ENCODE peak calls at places on chromosomes 12 and 14, in eight cellular contexts. V is SK-N-SH, H is Panc1, K is HepG2, Y is HCT116, L is K562, E is GM12878, R is GM23338. O is an unnamed sample.

GRCh38 chr14:96016761-96017160 is 22.4 kb upstream of the C14orf132 start:
- DNase-seq in V (no peak), H (no peak), K (no peak), Y (no peak), L (no peak), E (no peak), R (no peak), O (no peak)

GRCh38 chr12:100823988-100824387 is 29.4 kb downstream of the ANO4 start:
- DNase-seq in V (no peak), H (no peak), K (no peak), Y (peak), L (no peak), E (no peak), R (no peak), O (no peak)

GRCh38 chr12:24937553-24938244 is 11.2 kb downstream of the BCAT1 start:
- DNase-seq in V (no peak), H (no peak), K (no peak), Y (no peak), L (no peak), E (no peak), R (no peak), O (no peak)

GRCh38 chr14:50846171-50846880 is 15.4 kb upstream of the NIN start:
- DNase-seq in V (no peak), H (no peak), K (no peak), Y (no peak), L (no peak), E (no peak), R (no peak), O (no peak)

GRCh38 chr14:36747411-36748184 is 85.9 kb downstream of the PAX9 start:
- DNase-seq in V (peak), H (no peak), K (peak), Y (no peak), L (peak), E (no peak), R (peak), O (no peak)

GRCh38 chr12:71178162-71178561 is 20.4 kb upstream of the TSPAN8 start:
- DNase-seq in V (no peak), H (no peak), K (no peak), Y (no peak), L (no peak), E (no peak), R (no peak), O (no peak)

GRCh38 chr14:98345186-98345585 is 926.8 kb downstream of the BCL11B start:
- DNase-seq in V (no peak), H (no peak), K (no peak), Y (no peak), L (no peak), E (no peak), R (no peak), O (no peak)

GRCh38 chr14:79278798-79279644 is 932.3 kb downstream of the DIO2 start:
- DNase-seq in V (peak), H (no peak), K (peak), Y (no peak), L (no peak), E (no peak), R (peak), O (no peak)

GRCh38 chr12:68406134-68406576 is 74.0 kb upstream of the MDM1 start:
- DNase-seq in V (peak), H (no peak), K (peak), Y (no peak), L (peak), E (no peak), R (peak), O (peak)

GRCh38 chr12:2976581-2976996 is 17.4 kb downstream of the TEAD4 start:
- DNase-seq in V (peak), H (no peak), K (no peak), Y (no peak), L (peak), E (no peak), R (peak), O (no peak)

GRCh38 chr12:48788852-48789775 is at the start of gene ADCY6:
- DNase-seq in V (peak), H (no peak), K (peak), Y (peak), L (peak), E (no peak), R (peak), O (no peak)

GRCh38 chr12:50934981-50935807 is 17.1 kb upstream of the HIGD1C start:
- DNase-seq in V (no peak), H (no peak), K (peak), Y (no peak), L (no peak), E (no peak), R (no peak), O (no peak)

GRCh38 chr12:34393086-34393820 is 371.0 kb downstream of the ALG10 start:
- DNase-seq in V (no peak), H (no peak), K (no peak), Y (no peak), L (no peak), E (no peak), R (no peak), O (no peak)

GRCh38 chr14:78633747-78634146 is 463.6 kb downstream of the NRXN3 start:
- DNase-seq in V (no peak), H (no peak), K (no peak), Y (no peak), L (no peak), E (no peak), R (no peak), O (no peak)

GRCh38 chr12:630656-631632 is 32.3 kb downstream of the NINJ2 start:
- DNase-seq in V (no peak), H (no peak), K (no peak), Y (no peak), L (no peak), E (no peak), R (peak), O (peak)

GRCh38 chr12:27966870-27967269 is 5.7 kb downstream of the PTHLH start:
- DNase-seq in V (no peak), H (peak), K (peak), Y (peak), L (peak), E (no peak), R (no peak), O (no peak)

GRCh38 chr12:109871678-109872314 is 8.5 kb downstream of the GLTP start:
- DNase-seq in V (peak), H (no peak), K (peak), Y (no peak), L (no peak), E (no peak), R (no peak), O (no peak)

GRCh38 chr14:68190032-68190431 is 370.5 kb downstream of the RAD51B start:
- DNase-seq in V (no peak), H (no peak), K (no peak), Y (no peak), L (no peak), E (no peak), R (no peak), O (no peak)

GRCh38 chr14:20836668-20837338 is 34.2 kb upstream of the RNASE1 start:
- DNase-seq in V (no peak), H (no peak), K (peak), Y (peak), L (no peak), E (no peak), R (peak), O (no peak)

GRCh38 chr14:31271648-31272047 is 64.1 kb upstream of the HECTD1 start:
- DNase-seq in V (no peak), H (no peak), K (no peak), Y (no peak), L (no peak), E (no peak), R (no peak), O (no peak)

GRCh38 chr12:116717466-116718457 is 20.1 kb downstream of the SPRING1 start:
- DNase-seq in V (no peak), H (no peak), K (no peak), Y (no peak), L (no peak), E (no peak), R (no peak), O (no peak)

GRCh38 chr14:54251356-54251755 is 145.5 kb upstream of the CDKN3 start:
- DNase-seq in V (no peak), H (no peak), K (no peak), Y (no peak), L (no peak), E (no peak), R (no peak), O (no peak)

GRCh38 chr12:109863961-109864712 is 16.2 kb downstream of the GLTP start:
- DNase-seq in V (no peak), H (no peak), K (peak), Y (no peak), L (no peak), E (no peak), R (no peak), O (peak)

GRCh38 chr12:95593266-95593871 is 42.1 kb upstream of the USP44 start:
- DNase-seq in V (no peak), H (no peak), K (no peak), Y (no peak), L (no peak), E (no peak), R (no peak), O (no peak)

GRCh38 chr12:122944588-122944987 is 21.7 kb downstream of the ABCB9 start:
- DNase-seq in V (no peak), H (no peak), K (peak), Y (peak), L (no peak), E (no peak), R (no peak), O (no peak)

GRCh38 chr12:49622501-49623141 is 740 bp upstream of the PRPF40B start:
- DNase-seq in V (no peak), H (no peak), K (no peak), Y (no peak), L (peak), E (peak), R (peak), O (peak)

GRCh38 chr12:123744836-123745235 is 17.3 kb upstream of the DNAH10 start:
- DNase-seq in V (peak), H (no peak), K (no peak), Y (no peak), L (no peak), E (no peak), R (peak), O (no peak)

GRCh38 chr12:124938606-124939427 is 24.4 kb upstream of the UBC start:
- DNase-seq in V (peak), H (no peak), K (peak), Y (peak), L (peak), E (peak), R (peak), O (no peak)

GRCh38 chr14:76761849-76762616 is 765 bp downstream of the VASH1 start:
- DNase-seq in V (no peak), H (no peak), K (no peak), Y (no peak), L (no peak), E (no peak), R (no peak), O (no peak)

GRCh38 chr14:34081576-34082136 is 130.8 kb upstream of the EGLN3 start:
- DNase-seq in V (no peak), H (no peak), K (peak), Y (peak), L (no peak), E (no peak), R (no peak), O (no peak)

GRCh38 chr14:101458536-101459391 is 102.5 kb upstream of the DIO3 start:
- DNase-seq in V (peak), H (no peak), K (no peak), Y (no peak), L (no peak), E (no peak), R (peak), O (no peak)

GRCh38 chr12:53034459-53034858 is 15.4 kb upstream of the TNS2 start:
- DNase-seq in V (no peak), H (no peak), K (no peak), Y (no peak), L (no peak), E (no peak), R (no peak), O (no peak)

GRCh38 chr14:51844482-51844881 is 15.9 kb upstream of the GNG2 start:
- DNase-seq in V (no peak), H (no peak), K (no peak), Y (no peak), L (no peak), E (peak), R (no peak), O (peak)

GRCh38 chr14:49962616-49963015 is 69.7 kb downstream of the ARF6 start:
- DNase-seq in V (no peak), H (no peak), K (no peak), Y (no peak), L (peak), E (no peak), R (no peak), O (no peak)

GRCh38 chr12:23824358-23824757 is 125.1 kb downstream of the SOX5 start:
- DNase-seq in V (no peak), H (no peak), K (no peak), Y (no peak), L (no peak), E (no peak), R (no peak), O (no peak)

GRCh38 chr12:52087961-52088820 is 8.7 kb downstream of the SMIM41 start:
- DNase-seq in V (peak), H (no peak), K (no peak), Y (no peak), L (peak), E (no peak), R (no peak), O (no peak)

GRCh38 chr12:31589896-31590729 is 823 bp downstream of the DENND5B start:
- DNase-seq in V (peak), H (peak), K (peak), Y (peak), L (peak), E (no peak), R (peak), O (peak)

GRCh38 chr12:52380271-52380694 is 5.2 kb downstream of the KRT84 start:
- DNase-seq in V (peak), H (no peak), K (no peak), Y (no peak), L (no peak), E (no peak), R (peak), O (no peak)

GRCh38 chr12:63844391-63845341 is at the start of gene SRGAP1:
- DNase-seq in V (peak), H (no peak), K (peak), Y (no peak), L (peak), E (no peak), R (peak), O (peak)
- TF ChIP-seq REST in V (no peak), H (no peak), K (no peak), Y (no peak), L (no peak), E (no peak), R (no peak), O (no peak)

GRCh38 chr14:94850332-94851211 is 80.7 kb upstream of the GSC start:
- DNase-seq in V (no peak), H (no peak), K (no peak), Y (no peak), L (no peak), E (no peak), R (no peak), O (no peak)

GRCh38 chr14:94839346-94839745 is 69.4 kb upstream of the GSC start:
- DNase-seq in V (no peak), H (no peak), K (no peak), Y (no peak), L (no peak), E (no peak), R (no peak), O (no peak)

GRCh38 chr14:94844593-94844992 is 74.7 kb upstream of the GSC start:
- DNase-seq in V (no peak), H (no peak), K (no peak), Y (no peak), L (no peak), E (no peak), R (no peak), O (no peak)
- TF ChIP-seq POLR2AphosphoS5 in V (no peak), H (no peak), K (no peak), Y (no peak), L (no peak), E (no peak), R (no peak), O (no peak)

GRCh38 chr14:81235096-81235495 is 14.3 kb upstream of the GTF2A1 start:
- DNase-seq in V (no peak), H (no peak), K (no peak), Y (no peak), L (no peak), E (no peak), R (no peak), O (no peak)
- TF ChIP-seq REST in V (no peak), H (no peak), K (no peak), Y (no peak), L (no peak), E (no peak), R (no peak), O (no peak)

GRCh38 chr12:57148469-57149308 is 1.3 kb upstream of the LRP1-AS start:
- DNase-seq in V (no peak), H (no peak), K (peak), Y (no peak), L (no peak), E (no peak), R (no peak), O (no peak)
- TF ChIP-seq POLR2AphosphoS5 in V (no peak), H (no peak), K (no peak), Y (no peak), L (no peak), E (no peak), R (no peak), O (peak)

DNA sequence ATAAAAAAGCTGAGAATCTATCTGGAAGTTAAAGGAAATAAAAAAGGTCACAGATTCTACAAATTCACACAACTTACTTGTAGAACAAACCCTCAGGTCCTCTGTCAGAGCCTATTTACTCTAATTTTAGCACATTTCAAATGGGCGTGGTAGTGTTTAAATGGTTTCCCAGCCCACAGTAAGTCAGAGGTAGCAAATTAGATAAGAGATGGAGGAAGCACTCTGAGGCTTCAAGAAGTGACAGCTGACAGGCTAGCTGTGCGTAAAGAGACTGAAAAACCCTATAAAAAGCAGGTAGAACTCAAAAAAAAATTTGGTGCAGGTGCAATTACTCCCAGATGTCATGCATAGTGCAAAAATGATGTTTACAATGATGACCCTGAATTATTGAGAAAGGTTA is 7.5 kb downstream of the BHLHE41 start:
- DNase-seq in V (no peak), H (no peak), K (no peak), Y (no peak), L (no peak), E (no peak), R (no peak), O (no peak)
- TF ChIP-seq REST in V (no peak), H (no peak), K (no peak), Y (no peak), L (no peak), E (no peak), R (no peak), O (no peak)

DNA sequence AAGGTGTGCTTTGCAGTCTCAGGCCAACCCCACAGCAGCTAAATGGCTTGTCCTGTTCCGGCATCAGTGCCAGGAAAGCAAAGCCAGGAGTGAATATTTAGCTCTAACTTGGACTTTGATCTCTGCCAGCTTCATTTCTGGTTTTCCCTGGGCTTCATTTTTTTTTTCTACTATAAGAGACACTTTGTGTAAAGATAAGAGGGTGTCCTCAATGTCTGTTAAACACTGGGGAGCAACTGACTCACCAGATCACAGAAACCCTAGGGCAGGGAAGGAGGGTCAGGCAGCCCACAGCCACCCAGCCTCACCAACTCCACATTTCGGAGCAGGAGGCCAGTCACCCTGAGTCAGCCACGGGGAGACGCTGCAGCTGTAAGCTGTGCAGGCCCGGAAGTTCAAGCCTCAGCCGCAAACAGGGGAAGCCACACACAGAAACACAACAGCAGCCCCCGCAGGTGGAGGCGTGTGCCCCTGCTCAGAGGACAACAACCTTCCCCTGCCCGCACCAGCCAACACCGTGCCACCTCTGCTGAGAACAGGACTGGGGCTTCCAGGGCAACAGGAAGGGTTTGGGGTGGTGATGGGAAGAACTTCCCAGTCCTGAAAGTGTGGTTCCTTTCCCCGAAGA is 6.3 kb downstream of the TNFRSF1A start:
- DNase-seq in V (peak), H (no peak), K (peak), Y (no peak), L (peak), E (peak), R (peak), O (peak)
- TF ChIP-seq POLR2AphosphoS5 in V (no peak), H (no peak), K (no peak), Y (no peak), L (no peak), E (peak), R (peak), O (peak)

GRCh38 chr12:6367065-6367968 is 8.0 kb downstream of the SCNN1A start:
- DNase-seq in V (peak), H (no peak), K (peak), Y (no peak), L (no peak), E (peak), R (no peak), O (peak)
- TF ChIP-seq REST in V (no peak), H (no peak), K (no peak), Y (no peak), L (no peak), E (no peak), R (no peak), O (no peak)

GRCh38 chr12:57523706-57524614 is 1.3 kb downstream of the MBD6 start:
- DNase-seq in V (no peak), H (no peak), K (no peak), Y (no peak), L (no peak), E (no peak), R (no peak), O (no peak)
- TF ChIP-seq POLR2AphosphoS5 in V (no peak), H (no peak), K (no peak), Y (no peak), L (no peak), E (no peak), R (no peak), O (no peak)